ENCODE peak calls at places on chromosomes 6 and 20, in five cellular contexts. One of them, this sample, is unnamed.
A peak's percentile ranks its signal among the peaks of the same experiment; 100 is the strongest.

GRCh38 chr6:98835149-98836024 is 1.0 kb downstream of the POU3F2 start:
- DNase-seq in neural progenitor cell: peak; percentile 69
- DNase-seq in SK-N-SH: peak; percentile 78
- DNase-seq in PC-3: no peak
- DNase-seq in GM23248: no peak
- DNase-seq in this sample: no peak

GRCh38 chr20:12591949-12592470 is 416.8 kb upstream of the SPTLC3 start:
- DNase-seq in SK-N-SH: no peak
- DNase-seq in PC-3: no peak
- DNase-seq in GM23248: no peak
- DNase-seq in neural progenitor cell: no peak
- DNase-seq in this sample: no peak

GRCh38 chr6:128554302-128554701 is 33.9 kb upstream of the PTPRK start:
- DNase-seq in GM23248: peak; percentile 42
- DNase-seq in SK-N-SH: no peak
- DNase-seq in PC-3: peak; percentile 16
- DNase-seq in neural progenitor cell: no peak
- DNase-seq in this sample: peak; percentile 15

GRCh38 chr6:145112711-145113148 is 622.6 kb downstream of the EPM2A start:
- DNase-seq in SK-N-SH: no peak
- DNase-seq in GM23248: peak; percentile 58
- DNase-seq in neural progenitor cell: no peak
- DNase-seq in PC-3: no peak
- DNase-seq in this sample: no peak

GRCh38 chr6:37582309-37582708 is 82.6 kb upstream of the CCDC167 start:
- DNase-seq in PC-3: peak; percentile 23
- DNase-seq in neural progenitor cell: no peak
- DNase-seq in SK-N-SH: no peak
- DNase-seq in GM23248: peak; percentile 41
- DNase-seq in this sample: no peak

GRCh38 chr20:63049561-63050221 is 42.9 kb upstream of the BHLHE23 start:
- DNase-seq in SK-N-SH: no peak
- DNase-seq in neural progenitor cell: no peak
- DNase-seq in PC-3: no peak
- DNase-seq in GM23248: no peak
- DNase-seq in this sample: no peak

GRCh38 chr6:162177733-162178132 is 549.8 kb downstream of the PRKN start:
- DNase-seq in PC-3: no peak
- DNase-seq in SK-N-SH: peak; percentile 35
- DNase-seq in neural progenitor cell: peak; percentile 15
- DNase-seq in GM23248: peak; percentile 30
- DNase-seq in this sample: no peak

GRCh38 chr6:72464791-72465691 is 156.8 kb upstream of the KCNQ5 start:
- DNase-seq in PC-3: peak; percentile 57
- DNase-seq in GM23248: peak; percentile 88
- DNase-seq in SK-N-SH: no peak
- DNase-seq in neural progenitor cell: no peak
- DNase-seq in this sample: no peak

GRCh38 chr20:38918172-38918571 is 8.0 kb upstream of the FAM83D start:
- DNase-seq in GM23248: no peak
- DNase-seq in SK-N-SH: no peak
- DNase-seq in PC-3: no peak
- DNase-seq in neural progenitor cell: no peak
- DNase-seq in this sample: no peak

GRCh38 chr6:20875369-20875963 is 341.2 kb downstream of the CDKAL1 start:
- DNase-seq in neural progenitor cell: peak; percentile 33
- DNase-seq in SK-N-SH: peak; percentile 62
- DNase-seq in GM23248: peak; percentile 38
- DNase-seq in PC-3: peak; percentile 65
- DNase-seq in this sample: no peak

GRCh38 chr6:150766201-150766997 is 99.1 kb upstream of the MTHFD1L start:
- DNase-seq in neural progenitor cell: peak; percentile 38
- DNase-seq in GM23248: no peak
- DNase-seq in SK-N-SH: no peak
- DNase-seq in PC-3: no peak
- DNase-seq in this sample: no peak

GRCh38 chr6:12026120-12026519 is 14.0 kb downstream of the HIVEP1 start:
- DNase-seq in SK-N-SH: no peak
- DNase-seq in GM23248: no peak
- DNase-seq in neural progenitor cell: no peak
- DNase-seq in PC-3: no peak
- DNase-seq in this sample: no peak

GRCh38 chr20:1437222-1437904 is 29.3 kb downstream of the NSFL1C start:
- DNase-seq in GM23248: peak; percentile 73
- DNase-seq in neural progenitor cell: peak; percentile 75
- DNase-seq in PC-3: peak; percentile 86
- DNase-seq in SK-N-SH: peak; percentile 75
- DNase-seq in this sample: peak; percentile 71

GRCh38 chr6:109428889-109429477 is 11.4 kb downstream of the PPIL6 start:
- DNase-seq in PC-3: peak; percentile 32
- DNase-seq in SK-N-SH: no peak
- DNase-seq in GM23248: peak; percentile 46
- DNase-seq in neural progenitor cell: no peak
- DNase-seq in this sample: no peak

GRCh38 chr20:1761116-1761515 is 103.5 kb upstream of the SIRPG start:
- DNase-seq in GM23248: peak; percentile 95
- DNase-seq in PC-3: peak; percentile 93
- DNase-seq in neural progenitor cell: no peak
- DNase-seq in SK-N-SH: no peak
- DNase-seq in this sample: peak; percentile 13

GRCh38 chr6:142850653-142851434 is 94.1 kb downstream of the HIVEP2 start:
- DNase-seq in neural progenitor cell: no peak
- DNase-seq in PC-3: peak; percentile 39
- DNase-seq in GM23248: peak; percentile 83
- DNase-seq in SK-N-SH: no peak
- DNase-seq in this sample: no peak

GRCh38 chr20:1327827-1328679 is 886 bp downstream of the SDCBP2 start:
- DNase-seq in SK-N-SH: no peak
- DNase-seq in GM23248: no peak
- DNase-seq in neural progenitor cell: no peak
- DNase-seq in PC-3: no peak
- DNase-seq in this sample: no peak

GRCh38 chr6:143535189-143535614 is 23.7 kb upstream of the FUCA2 start:
- DNase-seq in neural progenitor cell: no peak
- DNase-seq in PC-3: no peak
- DNase-seq in SK-N-SH: no peak
- DNase-seq in GM23248: no peak
- DNase-seq in this sample: no peak

GRCh38 chr6:19417713-19418112 is 419.5 kb upstream of the ID4 start:
- DNase-seq in GM23248: peak; percentile 76
- DNase-seq in SK-N-SH: no peak
- DNase-seq in PC-3: peak; percentile 94
- DNase-seq in neural progenitor cell: no peak
- DNase-seq in this sample: peak; percentile 90

GRCh38 chr6:81814365-81815109 is 62.1 kb upstream of the TENT5A start:
- DNase-seq in PC-3: peak; percentile 51
- DNase-seq in SK-N-SH: no peak
- DNase-seq in GM23248: peak; percentile 75
- DNase-seq in neural progenitor cell: no peak
- DNase-seq in this sample: no peak

GRCh38 chr6:158938811-158939254 is 61.2 kb downstream of the RSPH3 start:
- DNase-seq in PC-3: no peak
- DNase-seq in neural progenitor cell: peak; percentile 20
- DNase-seq in SK-N-SH: no peak
- DNase-seq in GM23248: peak; percentile 73
- DNase-seq in this sample: peak; percentile 24

DNA sequence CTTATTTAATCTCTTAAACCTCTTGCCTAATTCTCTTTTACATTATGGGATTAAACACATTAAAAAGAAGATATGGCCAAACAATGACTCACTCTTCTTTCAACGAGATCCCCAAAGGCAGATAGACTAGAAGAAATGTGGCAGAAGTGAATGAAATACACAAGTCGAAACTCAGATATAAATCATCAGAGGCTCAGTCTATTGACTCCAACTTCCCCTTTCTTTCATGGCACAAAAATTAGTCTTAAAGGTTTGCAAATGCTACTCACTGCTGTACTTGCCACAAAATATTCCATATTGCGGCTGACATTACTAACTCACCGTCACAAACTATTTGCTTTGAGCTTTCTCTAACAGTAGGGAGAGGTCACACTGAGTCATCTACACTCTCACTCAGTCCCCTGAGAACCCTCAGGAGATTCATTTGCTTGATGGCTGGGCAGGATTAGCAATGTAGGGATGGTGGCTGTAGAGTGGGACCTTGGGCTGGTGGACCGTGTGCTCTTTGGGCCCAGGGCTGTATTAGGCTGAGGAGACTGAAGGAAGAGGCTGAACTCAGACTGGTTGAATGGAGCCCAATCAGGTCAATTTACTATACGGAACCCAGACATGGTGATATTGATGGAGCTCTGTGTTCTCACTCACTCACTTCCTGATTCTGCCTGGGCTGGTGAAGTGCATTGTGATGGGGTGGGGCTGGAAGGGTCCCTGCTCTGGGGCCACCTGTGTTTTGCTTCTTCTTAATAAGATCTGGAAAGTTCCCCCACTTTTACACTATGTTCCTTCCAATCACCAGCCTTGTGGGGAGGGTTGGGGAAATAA is 42.8 kb upstream of the UBR2 start:
- DNase-seq in SK-N-SH: no peak
- DNase-seq in neural progenitor cell: no peak
- DNase-seq in GM23248: peak; percentile 92
- DNase-seq in PC-3: peak; percentile 92
- DNase-seq in this sample: peak; percentile 34
- TF ChIP-seq EZH2phosphoT487 in SK-N-SH: no peak
- TF ChIP-seq EZH2phosphoT487 in neural progenitor cell: no peak
- TF ChIP-seq EZH2phosphoT487 in GM23248: no peak
- TF ChIP-seq EZH2phosphoT487 in PC-3: no peak
- TF ChIP-seq EZH2phosphoT487 in this sample: no peak

GRCh38 chr20:50690979-50691584 is at the start of gene RIPOR3:
- DNase-seq in SK-N-SH: peak; percentile 67
- DNase-seq in neural progenitor cell: peak; percentile 59
- DNase-seq in PC-3: no peak
- DNase-seq in GM23248: peak; percentile 60
- DNase-seq in this sample: no peak
- TF ChIP-seq EZH2phosphoT487 in SK-N-SH: no peak
- TF ChIP-seq EZH2phosphoT487 in neural progenitor cell: no peak
- TF ChIP-seq EZH2phosphoT487 in PC-3: no peak
- TF ChIP-seq EZH2phosphoT487 in GM23248: no peak
- TF ChIP-seq EZH2phosphoT487 in this sample: no peak

DNA sequence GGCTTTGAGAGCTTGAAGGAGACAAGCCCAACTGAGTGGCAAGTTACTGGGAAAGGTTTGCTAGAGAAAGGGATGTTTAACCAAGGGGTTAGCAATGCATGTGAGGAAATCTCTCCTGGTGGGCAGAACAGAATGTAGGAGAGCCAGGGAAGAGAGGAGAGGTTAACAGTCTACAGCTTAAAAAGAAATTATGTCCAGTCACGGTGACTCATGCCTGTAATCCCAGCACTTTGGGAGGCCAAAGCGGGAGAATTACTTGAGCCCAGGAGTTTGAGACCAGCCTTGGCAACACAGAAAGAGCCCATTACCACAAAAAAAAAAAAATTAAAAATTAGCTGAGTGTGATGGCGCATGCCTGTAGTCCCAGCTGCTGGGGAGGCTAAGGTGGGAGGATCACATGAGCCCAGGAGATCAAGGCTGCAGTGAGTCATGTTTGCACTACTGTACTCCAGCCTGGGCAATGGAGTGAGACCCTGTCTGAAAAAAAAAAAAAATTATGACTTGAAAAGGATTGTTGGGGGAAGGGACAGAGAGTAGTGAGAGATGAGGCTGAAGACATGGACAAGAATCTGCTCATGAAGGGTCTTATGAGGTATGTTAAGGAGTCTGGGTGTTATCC is 264.9 kb downstream of the TBC1D7 start:
- DNase-seq in SK-N-SH: no peak
- DNase-seq in PC-3: no peak
- DNase-seq in neural progenitor cell: no peak
- DNase-seq in GM23248: peak; percentile 35
- DNase-seq in this sample: no peak
- TF ChIP-seq EZH2phosphoT487 in SK-N-SH: no peak
- TF ChIP-seq EZH2phosphoT487 in PC-3: no peak
- TF ChIP-seq EZH2phosphoT487 in neural progenitor cell: no peak
- TF ChIP-seq EZH2phosphoT487 in GM23248: no peak
- TF ChIP-seq EZH2phosphoT487 in this sample: no peak

DNA sequence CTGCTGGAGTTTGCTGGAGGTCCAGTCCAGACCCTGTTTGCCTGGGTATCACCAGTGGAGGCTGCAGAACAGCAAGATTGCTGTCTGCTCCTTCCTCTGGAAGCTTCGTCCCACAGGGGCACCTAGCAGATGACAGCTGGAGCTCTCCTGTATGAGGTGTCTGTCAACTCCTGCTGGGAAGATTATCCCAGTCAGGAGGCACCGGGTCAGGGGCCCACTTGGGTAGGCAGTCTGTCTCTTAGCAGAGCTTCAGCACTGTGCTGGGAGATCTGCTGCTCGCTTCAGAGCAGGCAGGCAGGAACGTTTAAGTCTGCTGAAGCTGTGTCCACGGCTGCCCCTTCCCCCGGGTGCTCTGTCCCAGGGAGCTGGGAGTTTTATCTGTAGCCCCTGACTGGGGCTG is 96.8 kb upstream of the SLC35F1 start:
- DNase-seq in neural progenitor cell: no peak
- DNase-seq in PC-3: no peak
- DNase-seq in GM23248: no peak
- DNase-seq in SK-N-SH: no peak
- DNase-seq in this sample: no peak
- TF ChIP-seq EZH2phosphoT487 in neural progenitor cell: no peak
- TF ChIP-seq EZH2phosphoT487 in PC-3: no peak
- TF ChIP-seq EZH2phosphoT487 in GM23248: no peak
- TF ChIP-seq EZH2phosphoT487 in SK-N-SH: no peak
- TF ChIP-seq EZH2phosphoT487 in this sample: no peak

DNA sequence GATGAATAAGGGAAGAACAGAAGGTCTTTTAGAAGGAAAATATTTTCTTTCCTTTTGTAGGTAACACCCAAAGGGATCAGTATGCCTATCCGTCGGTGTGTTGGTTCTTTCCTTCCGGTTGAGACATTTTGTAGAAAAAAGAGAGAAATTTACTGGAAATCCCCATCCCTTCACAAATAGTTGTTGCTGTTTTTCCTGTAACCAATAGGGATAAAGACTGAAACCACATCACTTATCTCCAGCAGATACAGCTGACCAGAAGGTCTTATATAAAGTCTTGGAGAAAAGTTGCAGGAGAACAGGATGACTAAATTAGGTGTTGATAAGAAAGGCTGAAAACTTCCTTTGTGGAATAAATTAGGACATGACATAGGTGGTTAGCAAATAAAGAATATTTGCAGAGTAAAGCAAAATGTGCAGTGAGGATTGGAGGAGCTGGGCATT is 14.8 kb upstream of the HLA-DRB1 start:
- DNase-seq in neural progenitor cell: no peak
- DNase-seq in PC-3: no peak
- DNase-seq in SK-N-SH: no peak
- DNase-seq in GM23248: no peak
- DNase-seq in this sample: no peak
- TF ChIP-seq EZH2phosphoT487 in neural progenitor cell: no peak
- TF ChIP-seq EZH2phosphoT487 in PC-3: no peak
- TF ChIP-seq EZH2phosphoT487 in SK-N-SH: no peak
- TF ChIP-seq EZH2phosphoT487 in GM23248: no peak
- TF ChIP-seq EZH2phosphoT487 in this sample: no peak

GRCh38 chr20:49281059-49281912 is 3.4 kb upstream of the ZNFX1 start:
- DNase-seq in neural progenitor cell: peak; percentile 89
- DNase-seq in SK-N-SH: no peak
- DNase-seq in GM23248: peak; percentile 31
- DNase-seq in PC-3: peak; percentile 31
- DNase-seq in this sample: no peak
- TF ChIP-seq EZH2phosphoT487 in neural progenitor cell: no peak
- TF ChIP-seq EZH2phosphoT487 in SK-N-SH: no peak
- TF ChIP-seq EZH2phosphoT487 in GM23248: no peak
- TF ChIP-seq EZH2phosphoT487 in PC-3: no peak
- TF ChIP-seq EZH2phosphoT487 in this sample: no peak